ENCODE peak calls at places on chromosomes 2 and 18, in four cellular contexts. One of them, this sample, is unnamed.
A peak's percentile ranks its signal among the peaks of the same experiment; 100 is the strongest.

GRCh38 chr2:1910562-1911256 is 166.4 kb upstream of the PXDN start:
- DNase-seq in K562: no peak
- DNase-seq in ovary: no peak
- DNase-seq in HCT116: no peak
- DNase-seq in this sample: no peak

GRCh38 chr2:204024906-204025475 is 88.4 kb downstream of the ICOS start:
- DNase-seq in K562: no peak
- DNase-seq in ovary: no peak
- DNase-seq in HCT116: no peak
- DNase-seq in this sample: no peak

GRCh38 chr2:199409705-199410104 is 48.0 kb downstream of the SATB2 start:
- DNase-seq in K562: no peak
- DNase-seq in ovary: no peak
- DNase-seq in HCT116: no peak
- DNase-seq in this sample: no peak

GRCh38 chr2:7681852-7682461 is 764.7 kb downstream of the RNF144A start:
- DNase-seq in K562: no peak
- DNase-seq in ovary: no peak
- DNase-seq in HCT116: no peak
- DNase-seq in this sample: no peak

GRCh38 chr18:11496561-11497172 is 112.7 kb upstream of the SLC35G4 start:
- DNase-seq in K562: no peak
- DNase-seq in ovary: no peak
- DNase-seq in HCT116: no peak
- DNase-seq in this sample: no peak

GRCh38 chr2:200405599-200406298 is 99.3 kb downstream of the SPATS2L start:
- DNase-seq in K562: peak; percentile 72
- DNase-seq in ovary: no peak
- DNase-seq in HCT116: peak; percentile 93
- DNase-seq in this sample: no peak

GRCh38 chr2:37676274-37676673 is 4.8 kb upstream of the CDC42EP3 start:
- DNase-seq in K562: no peak
- DNase-seq in ovary: no peak
- DNase-seq in HCT116: peak; percentile 63
- DNase-seq in this sample: no peak

GRCh38 chr2:71675296-71675695 is 221.9 kb downstream of the DYSF start:
- DNase-seq in K562: no peak
- DNase-seq in ovary: no peak
- DNase-seq in HCT116: no peak
- DNase-seq in this sample: no peak

GRCh38 chr2:114222331-114222730 is 220.1 kb upstream of the DPP10 start:
- DNase-seq in K562: no peak
- DNase-seq in ovary: no peak
- DNase-seq in HCT116: no peak
- DNase-seq in this sample: no peak

DNA sequence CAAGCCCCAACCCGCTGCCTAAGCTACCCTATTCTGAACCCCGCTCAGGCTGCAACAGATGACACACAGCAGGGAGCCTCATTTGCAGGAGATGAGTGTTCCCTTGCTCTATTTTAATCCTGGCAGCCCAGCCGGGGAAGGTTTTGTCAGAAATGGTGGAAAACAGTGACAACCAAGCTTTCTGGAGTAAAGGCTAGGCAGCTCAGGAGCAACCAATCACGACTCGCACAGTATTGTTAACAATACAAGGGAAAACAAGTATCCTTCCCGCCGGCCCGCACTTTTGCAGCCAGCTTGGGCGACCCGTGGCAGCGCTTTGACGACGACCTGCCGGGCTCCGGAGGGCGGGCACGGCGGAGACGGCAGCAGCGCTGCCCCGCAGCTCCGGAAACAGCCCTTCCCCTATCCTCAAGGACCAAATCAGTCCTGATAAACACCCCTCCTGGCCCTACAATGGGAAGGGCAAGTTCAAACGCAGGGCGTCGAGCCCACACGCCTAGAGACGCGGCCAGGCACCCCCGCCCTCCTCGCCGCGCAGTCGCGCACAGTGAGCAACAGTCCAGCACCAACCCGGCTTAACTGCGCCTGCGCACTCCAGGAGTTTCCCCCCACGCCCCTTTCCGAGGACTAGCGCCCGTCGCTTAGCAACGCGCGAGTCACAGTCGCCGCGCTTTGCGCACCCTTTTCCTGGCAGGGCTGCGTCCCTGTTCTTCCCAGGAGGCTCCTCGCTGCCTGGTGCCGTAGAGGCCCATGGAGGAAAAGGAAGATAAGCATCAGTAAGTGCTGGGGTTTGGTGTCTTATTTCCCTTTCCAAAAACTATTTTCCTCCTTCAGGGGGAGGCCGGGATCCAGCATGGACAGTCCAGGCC is 74.4 kb upstream of the TSPYL6 start:
- DNase-seq in K562: peak; percentile 98
- DNase-seq in ovary: peak; percentile 97
- DNase-seq in HCT116: peak; percentile 88
- DNase-seq in this sample: peak; percentile 97
- TF ChIP-seq POLR2A in K562: peak; percentile 65
- TF ChIP-seq POLR2A in ovary: peak; percentile 88
- TF ChIP-seq POLR2A in HCT116: peak; percentile 60
- TF ChIP-seq POLR2A in this sample: peak; percentile 90

GRCh38 chr2:60411295-60411694 is 142.2 kb downstream of the BCL11A start:
- DNase-seq in K562: no peak
- DNase-seq in ovary: no peak
- DNase-seq in HCT116: no peak
- DNase-seq in this sample: no peak
- H3K4me1 ChIP-seq in K562: no peaks in the 10 kb centered on the region
- H3K4me1 ChIP-seq in ovary: peaks cover 3% of the 10 kb centered on the region
- H3K4me1 ChIP-seq in HCT116: no peaks in the 10 kb centered on the region
- H3K4me1 ChIP-seq in this sample: peaks cover 4% of the 10 kb centered on the region

GRCh38 chr18:40249390-40250080 is 1705.5 kb upstream of the PIK3C3 start:
- DNase-seq in K562: no peak
- DNase-seq in ovary: no peak
- DNase-seq in HCT116: no peak
- DNase-seq in this sample: no peak

DNA sequence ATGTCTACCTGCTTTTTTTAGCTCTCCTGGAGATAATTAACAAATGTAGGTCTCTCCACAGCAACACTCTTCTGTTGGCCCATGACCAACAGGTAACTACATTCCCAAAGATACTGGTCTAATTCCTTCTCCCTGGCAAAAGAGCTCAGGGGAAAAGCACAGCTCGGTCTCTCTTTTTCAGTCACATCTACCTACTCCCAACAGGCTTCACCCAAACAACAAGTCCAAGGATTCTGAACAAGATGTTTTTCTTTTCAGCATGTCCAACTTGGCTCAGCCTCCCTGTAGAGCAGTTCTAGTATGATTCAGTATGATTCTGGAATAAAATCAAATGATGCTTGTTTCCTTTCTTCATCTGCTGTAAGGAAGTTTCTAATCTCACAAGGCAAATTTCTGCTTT is 1704.8 kb upstream of the PIK3C3 start:
- DNase-seq in K562: no peak
- DNase-seq in ovary: no peak
- DNase-seq in HCT116: no peak
- DNase-seq in this sample: no peak
- H3K27me3 ChIP-seq in K562: no peaks in the 10 kb centered on the region
- H3K27me3 ChIP-seq in ovary: no peaks in the 10 kb centered on the region
- H3K27me3 ChIP-seq in HCT116: no peaks in the 10 kb centered on the region
- H3K27me3 ChIP-seq in this sample: no peaks in the 10 kb centered on the region

GRCh38 chr2:27071990-27072830 is 756 bp upstream of the OST4 start:
- DNase-seq in K562: peak; percentile 48
- DNase-seq in ovary: peak; percentile 91
- DNase-seq in HCT116: no peak
- DNase-seq in this sample: peak; percentile 89

GRCh38 chr2:27072950-27073349 is 1.5 kb upstream of the OST4 start:
- DNase-seq in K562: no peak
- DNase-seq in ovary: no peak
- DNase-seq in HCT116: no peak
- DNase-seq in this sample: no peak

GRCh38 chr2:27070653-27071276 is 689 bp downstream of the OST4 start:
- DNase-seq in K562: no peak
- DNase-seq in ovary: no peak
- DNase-seq in HCT116: no peak
- DNase-seq in this sample: no peak

GRCh38 chr2:27069961-27070618 is 1.4 kb downstream of the OST4 start:
- DNase-seq in K562: no peak
- DNase-seq in ovary: no peak
- DNase-seq in HCT116: no peak
- DNase-seq in this sample: no peak

DNA sequence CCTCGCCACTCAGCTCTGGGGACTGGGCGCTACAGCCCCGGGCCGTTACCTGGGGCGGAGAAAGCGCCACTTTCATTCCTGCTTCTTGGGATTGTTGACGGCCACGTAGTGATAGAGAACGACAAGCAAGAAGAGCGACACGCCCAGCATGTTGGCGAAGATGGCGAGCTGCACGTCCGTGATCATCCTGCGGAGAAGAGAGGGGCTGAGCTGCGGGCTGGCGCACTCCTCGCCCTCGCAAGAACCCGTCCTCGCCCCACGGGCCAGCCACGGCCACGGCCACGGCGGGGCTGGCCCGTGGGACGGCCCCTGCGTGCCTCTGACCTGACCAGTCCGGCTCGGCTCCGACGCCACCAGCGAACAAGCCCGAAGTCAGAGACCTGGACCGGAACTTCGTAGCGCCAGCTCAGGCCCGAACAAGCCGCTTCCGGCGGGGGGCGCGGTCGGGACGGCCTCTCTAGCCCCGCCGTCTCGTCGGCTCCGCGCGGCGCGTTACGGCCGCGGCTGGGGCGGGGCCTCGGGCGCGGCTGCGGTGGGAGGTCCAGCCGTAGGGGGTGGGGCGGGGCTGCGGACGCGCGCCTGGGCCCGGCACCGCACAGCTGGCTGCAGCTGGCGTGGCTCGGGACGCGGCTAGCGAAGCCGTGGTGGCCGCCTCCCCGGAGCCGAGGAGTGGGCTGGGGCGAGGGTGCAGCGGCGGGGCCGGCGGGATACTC is at the start of gene OST4:
- DNase-seq in K562: peak; percentile 96
- DNase-seq in ovary: peak; percentile 93
- DNase-seq in HCT116: peak; percentile 83
- DNase-seq in this sample: peak; percentile 99
- TF ChIP-seq POLR2A in K562: peak; percentile 89
- TF ChIP-seq POLR2A in ovary: peak; percentile 75
- TF ChIP-seq POLR2A in HCT116: peak; percentile 86
- TF ChIP-seq POLR2A in this sample: peak; percentile 64

GRCh38 chr18:35511833-35512232 is 14.1 kb upstream of the INO80C start:
- DNase-seq in K562: no peak
- DNase-seq in ovary: no peak
- DNase-seq in HCT116: peak; percentile 6
- DNase-seq in this sample: no peak

GRCh38 chr18:35511428-35511827 is 13.7 kb upstream of the INO80C start:
- DNase-seq in K562: no peak
- DNase-seq in ovary: no peak
- DNase-seq in HCT116: no peak
- DNase-seq in this sample: no peak

GRCh38 chr18:35513181-35513932 is 15.6 kb upstream of the INO80C start:
- DNase-seq in K562: no peak
- DNase-seq in ovary: no peak
- DNase-seq in HCT116: peak; percentile 54
- DNase-seq in this sample: peak; percentile 47

GRCh38 chr18:35514283-35514682 is 16.5 kb upstream of the INO80C start:
- DNase-seq in K562: no peak
- DNase-seq in ovary: no peak
- DNase-seq in HCT116: no peak
- DNase-seq in this sample: no peak

GRCh38 chr18:35512761-35513160 is 15.0 kb upstream of the INO80C start:
- DNase-seq in K562: no peak
- DNase-seq in ovary: no peak
- DNase-seq in HCT116: no peak
- DNase-seq in this sample: no peak
- H3K4me1 ChIP-seq in K562: peaks cover 3% of the 10 kb centered on the region
- H3K4me1 ChIP-seq in ovary: no peaks in the 10 kb centered on the region
- H3K4me1 ChIP-seq in HCT116: peaks cover 41% of the 10 kb centered on the region
- H3K4me1 ChIP-seq in this sample: no peaks in the 10 kb centered on the region

GRCh38 chr2:181682026-181682789 is 1.9 kb upstream of the NEUROD1 start:
- DNase-seq in K562: no peak
- DNase-seq in ovary: no peak
- DNase-seq in HCT116: no peak
- DNase-seq in this sample: no peak

GRCh38 chr2:181684454-181685149 is 4.3 kb upstream of the NEUROD1 start:
- DNase-seq in K562: no peak
- DNase-seq in ovary: no peak
- DNase-seq in HCT116: no peak
- DNase-seq in this sample: no peak

GRCh38 chr2:181680937-181681811 is 857 bp upstream of the NEUROD1 start:
- DNase-seq in K562: no peak
- DNase-seq in ovary: no peak
- DNase-seq in HCT116: no peak
- DNase-seq in this sample: no peak

GRCh38 chr2:181683518-181684453 is 3.5 kb upstream of the NEUROD1 start:
- DNase-seq in K562: peak; percentile 20
- DNase-seq in ovary: no peak
- DNase-seq in HCT116: peak; percentile 16
- DNase-seq in this sample: no peak

DNA sequence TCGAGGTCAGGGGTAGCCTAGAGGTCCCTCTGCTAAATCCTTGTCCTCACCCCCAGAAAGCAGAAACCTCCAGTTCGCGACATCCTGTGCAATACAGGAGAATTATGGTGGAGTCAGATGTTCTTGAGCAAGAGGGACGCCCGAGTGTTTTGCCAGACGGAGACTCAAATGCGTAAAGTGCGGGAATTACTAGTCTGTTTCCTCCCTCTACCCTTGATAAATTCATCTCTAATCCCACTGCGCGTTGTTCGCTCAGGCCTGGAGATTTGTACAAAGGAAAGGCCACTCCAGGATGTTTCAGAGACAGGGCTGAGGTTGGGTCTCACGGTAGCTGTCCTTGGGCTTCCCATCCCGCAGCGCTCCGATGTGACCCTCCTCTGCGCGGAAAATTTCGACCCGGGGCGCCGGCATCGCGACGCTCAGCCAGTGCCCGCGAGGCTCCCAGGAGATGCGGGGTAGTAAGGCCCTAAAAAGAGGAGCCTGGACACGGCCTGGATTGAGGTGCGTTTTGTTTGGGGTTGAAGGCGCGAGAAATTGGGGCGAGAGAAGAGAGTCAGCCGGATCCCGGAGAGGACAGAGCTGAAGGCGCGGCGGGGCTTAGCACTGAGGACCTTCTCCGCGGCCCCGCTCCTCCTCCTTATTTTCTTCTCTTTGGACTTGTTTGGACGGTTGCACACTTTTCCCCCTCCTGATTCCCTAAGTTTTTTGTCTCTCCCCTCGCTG is 2.6 kb upstream of the NEUROD1 start:
- DNase-seq in K562: no peak
- DNase-seq in ovary: no peak
- DNase-seq in HCT116: no peak
- DNase-seq in this sample: no peak
- H3K27me3 ChIP-seq in K562: peaks cover 54% of the 10 kb centered on the region
- H3K27me3 ChIP-seq in ovary: no peaks in the 10 kb centered on the region
- H3K27me3 ChIP-seq in HCT116: peaks cover 14% of the 10 kb centered on the region
- H3K27me3 ChIP-seq in this sample: no peaks in the 10 kb centered on the region

This sample was measured in upper lobe of left lung.